ENCODE peak calls at places on chromosomes 16 and 17, in eight cellular contexts. D is iPS DF 19.7; C is DMS153; K is NCI-H524 treated with DMSO at 0.1 percent for 48 hours; Q is T-helper 1 cell; S is endothelial cell; A is stimulated activated naive B cell treated with anti-CD40 and anti-IgM and Interleukin-4, amounts not matched to agents 10 μg/mL and 1 μg/mL and 100 μg/mL, for 72 hours; G is HTR-8/SVneo. Z is an unnamed sample.

GRCh38 chr16:13631916-13632315 is 288.0 kb upstream of the ERCC4 start:
- DNase-seq in D (peak; percentile 20), C (no peak), K (no peak), Q (no peak), S (no peak), A (no peak), G (no peak), Z (no peak)

GRCh38 chr17:69061901-69062556 is 1.3 kb upstream of the ABCA9 start:
- DNase-seq in D (no peak), C (no peak), K (no peak), Q (no peak), S (no peak), A (no peak), G (no peak), Z (no peak)

GRCh38 chr16:967546-968295 is 3.1 kb downstream of the LMF1 start:
- DNase-seq in D (no peak), C (no peak), K (no peak), Q (no peak), S (no peak), A (no peak), G (no peak), Z (no peak)

GRCh38 chr16:88430185-88430523 is 22.9 kb upstream of the ZFPM1 start:
- DNase-seq in D (no peak), C (no peak), K (no peak), Q (no peak), S (peak; percentile 38), A (no peak), G (no peak), Z (no peak)

GRCh38 chr16:27927266-27927901 is 136.1 kb downstream of the GSG1L start:
- DNase-seq in D (no peak), C (no peak), K (no peak), Q (no peak), S (no peak), A (no peak), G (no peak), Z (no peak)

GRCh38 chr17:18158022-18158600 is 25.5 kb upstream of the ALKBH5 start:
- DNase-seq in D (peak; percentile 92), C (peak; percentile 52), K (no peak), Q (peak; percentile 89), S (peak; percentile 53), A (peak; percentile 92), G (no peak), Z (peak; percentile 42)

GRCh38 chr16:29310852-29311314 is 95.6 kb downstream of the NPIPB11 start:
- DNase-seq in D (no peak), C (no peak), K (no peak), Q (no peak), S (no peak), A (no peak), G (no peak), Z (no peak)

GRCh38 chr16:59886021-59886420 is 1151.9 kb upstream of the GOT2 start:
- DNase-seq in D (no peak), C (no peak), K (no peak), Q (no peak), S (no peak), A (no peak), G (peak; percentile 5), Z (no peak)

GRCh38 chr17:40550608-40551007 is 14.7 kb downstream of the CCR7 start:
- DNase-seq in D (no peak), C (no peak), K (no peak), Q (no peak), S (no peak), A (no peak), G (no peak), Z (no peak)

GRCh38 chr16:77677129-77677528 is 45.2 kb upstream of the NUDT7 start:
- DNase-seq in D (no peak), C (no peak), K (no peak), Q (no peak), S (no peak), A (no peak), G (no peak), Z (no peak)

GRCh38 chr17:75084039-75084660 is 3.6 kb upstream of the SLC16A5 start:
- DNase-seq in D (no peak), C (no peak), K (no peak), Q (no peak), S (no peak), A (no peak), G (no peak), Z (no peak)

GRCh38 chr16:81600275-81600674 is 155.7 kb downstream of the CMIP start:
- DNase-seq in D (no peak), C (no peak), K (no peak), Q (no peak), S (no peak), A (no peak), G (peak; percentile 78), Z (no peak)

GRCh38 chr17:58413684-58414083 is 3.6 kb downstream of the RNF43 start:
- DNase-seq in D (no peak), C (no peak), K (no peak), Q (no peak), S (no peak), A (no peak), G (no peak), Z (no peak)

GRCh38 chr16:51556694-51557327 is 405.7 kb upstream of the SALL1 start:
- DNase-seq in D (no peak), C (no peak), K (no peak), Q (no peak), S (no peak), A (no peak), G (no peak), Z (peak; percentile 53)

GRCh38 chr16:2341456-2342447 is 1.2 kb upstream of the ABCA3 start:
- DNase-seq in D (no peak), C (no peak), K (no peak), Q (no peak), S (no peak), A (peak; percentile 9), G (no peak), Z (no peak)

GRCh38 chr16:1119766-1120611 is 23.9 kb upstream of the C1QTNF8 start:
- DNase-seq in D (no peak), C (no peak), K (no peak), Q (no peak), S (no peak), A (no peak), G (no peak), Z (no peak)

GRCh38 chr17:43986225-43986981 is 18.0 kb upstream of the NAGS start:
- DNase-seq in D (no peak), C (no peak), K (no peak), Q (no peak), S (no peak), A (no peak), G (no peak), Z (no peak)

GRCh38 chr17:41307647-41308046 is 1.5 kb downstream of the KRTAP16-1 start:
- DNase-seq in D (no peak), C (no peak), K (no peak), Q (no peak), S (no peak), A (no peak), G (no peak), Z (no peak)

GRCh38 chr16:82936941-82937551 is 310.3 kb downstream of the CDH13 start:
- DNase-seq in D (no peak), C (no peak), K (no peak), Q (no peak), S (peak; percentile 6), A (no peak), G (peak; percentile 41), Z (no peak)

GRCh38 chr17:8005951-8006730 is 3.7 kb downstream of the GUCY2D start:
- DNase-seq in D (no peak), C (no peak), K (no peak), Q (no peak), S (no peak), A (no peak), G (no peak), Z (no peak)

GRCh38 chr17:75785016-75785769 is 587 bp downstream of the UNK start:
- DNase-seq in D (no peak), C (peak; percentile 90), K (peak; percentile 85), Q (peak; percentile 98), S (peak; percentile 86), A (peak; percentile 86), G (peak; percentile 75), Z (peak; percentile 88)

GRCh38 chr17:76556759-76557367 is 17.0 kb downstream of the PRCD start:
- DNase-seq in D (no peak), C (no peak), K (no peak), Q (peak; percentile 22), S (no peak), A (peak; percentile 27), G (no peak), Z (no peak)

GRCh38 chr16:64089697-64090096 is 1032.2 kb downstream of the CDH11 start:
- DNase-seq in D (peak; percentile 38), C (no peak), K (peak; percentile 48), Q (no peak), S (peak; percentile 47), A (no peak), G (no peak), Z (no peak)

GRCh38 chr17:27602721-27603445 is 28.1 kb upstream of the LGALS9 start:
- DNase-seq in D (peak; percentile 38), C (peak; percentile 32), K (peak; percentile 8), Q (peak; percentile 54), S (peak; percentile 88), A (peak; percentile 61), G (peak; percentile 88), Z (peak; percentile 88)

GRCh38 chr16:21663889-21664647 is at the start of gene OTOA:
- DNase-seq in D (no peak), C (no peak), K (no peak), Q (no peak), S (peak; percentile 22), A (peak; percentile 19), G (no peak), Z (peak; percentile 49)

GRCh38 chr17:68566145-68566738 is 34.9 kb downstream of the FAM20A start:
- DNase-seq in D (no peak), C (no peak), K (no peak), Q (no peak), S (no peak), A (no peak), G (no peak), Z (no peak)

GRCh38 chr17:9115446-9116265 is 94.3 kb downstream of the NTN1 start:
- DNase-seq in D (peak; percentile 20), C (no peak), K (no peak), Q (peak; percentile 6), S (peak; percentile 18), A (peak; percentile 55), G (peak; percentile 74), Z (peak; percentile 64)

GRCh38 chr17:39755550-39756375 is 18.0 kb downstream of the GRB7 start:
- DNase-seq in D (no peak), C (no peak), K (no peak), Q (peak; percentile 52), S (no peak), A (peak; percentile 83), G (no peak), Z (no peak)

GRCh38 chr17:76544123-76544915 is 4.5 kb downstream of the PRCD start:
- DNase-seq in D (no peak), C (no peak), K (no peak), Q (no peak), S (no peak), A (no peak), G (no peak), Z (peak; percentile 63)

GRCh38 chr16:87457051-87457611 is 35.7 kb downstream of the ZCCHC14 start:
- DNase-seq in D (no peak), C (no peak), K (no peak), Q (no peak), S (no peak), A (no peak), G (no peak), Z (no peak)

GRCh38 chr16:83743241-83743640 is 64.5 kb upstream of the HSBP1 start:
- DNase-seq in D (no peak), C (no peak), K (no peak), Q (no peak), S (no peak), A (no peak), G (no peak), Z (no peak)

Z was measured in glutamatergic neuron.